ENCODE peak calls at places on chromosomes 6 and 20, in four cellular contexts. One of them, this sample, is unnamed.

GRCh38 chr6:169859401-169859977 is 108.1 kb downstream of the ERMARD start:
- DNase-seq in NCI-H82: no peak
- DNase-seq in astrocyte of the spinal cord: no peak
- DNase-seq in T-cell: no peak
- DNase-seq in this sample: no peak

GRCh38 chr20:5557123-5557522 is 193.1 kb upstream of the SHLD1 start:
- DNase-seq in NCI-H82: peak
- DNase-seq in astrocyte of the spinal cord: peak
- DNase-seq in T-cell: peak
- DNase-seq in this sample: peak

GRCh38 chr6:64712606-64713005 is 994.4 kb downstream of the EYS start:
- DNase-seq in NCI-H82: no peak
- DNase-seq in astrocyte of the spinal cord: peak
- DNase-seq in T-cell: no peak
- DNase-seq in this sample: no peak

GRCh38 chr20:2408111-2408510 is 27.4 kb downstream of the TGM6 start:
- DNase-seq in NCI-H82: no peak
- DNase-seq in astrocyte of the spinal cord: no peak
- DNase-seq in T-cell: no peak
- DNase-seq in this sample: no peak

GRCh38 chr6:8556370-8557018 is 121.1 kb upstream of the SLC35B3 start:
- DNase-seq in NCI-H82: peak
- DNase-seq in astrocyte of the spinal cord: peak
- DNase-seq in T-cell: no peak
- DNase-seq in this sample: peak

GRCh38 chr6:161076211-161076677 is 84.7 kb downstream of the MAP3K4 start:
- DNase-seq in NCI-H82: peak
- DNase-seq in astrocyte of the spinal cord: no peak
- DNase-seq in T-cell: peak
- DNase-seq in this sample: no peak

GRCh38 chr6:29142349-29142748 is 28.4 kb upstream of the OR2J2 start:
- DNase-seq in NCI-H82: no peak
- DNase-seq in astrocyte of the spinal cord: no peak
- DNase-seq in T-cell: no peak
- DNase-seq in this sample: no peak

GRCh38 chr6:34602318-34603111 is 46.4 kb upstream of the SPDEF start:
- DNase-seq in NCI-H82: peak
- DNase-seq in astrocyte of the spinal cord: peak
- DNase-seq in T-cell: no peak
- DNase-seq in this sample: no peak

GRCh38 chr20:10731190-10731955 is 57.6 kb upstream of the JAG1 start:
- DNase-seq in NCI-H82: no peak
- DNase-seq in astrocyte of the spinal cord: no peak
- DNase-seq in T-cell: no peak
- DNase-seq in this sample: peak

GRCh38 chr6:89369009-89369408 is 16.5 kb upstream of the UBE2J1 start:
- DNase-seq in NCI-H82: no peak
- DNase-seq in astrocyte of the spinal cord: peak
- DNase-seq in T-cell: no peak
- DNase-seq in this sample: no peak

GRCh38 chr6:11607381-11607780 is 69.8 kb downstream of the TMEM170B start:
- DNase-seq in NCI-H82: no peak
- DNase-seq in astrocyte of the spinal cord: no peak
- DNase-seq in T-cell: no peak
- DNase-seq in this sample: no peak

GRCh38 chr6:582370-582769 is 74.5 kb downstream of the HUS1B start:
- DNase-seq in NCI-H82: no peak
- DNase-seq in astrocyte of the spinal cord: peak
- DNase-seq in T-cell: no peak
- DNase-seq in this sample: no peak

GRCh38 chr6:149423946-149424440 is 23.9 kb downstream of the SUMO4 start:
- DNase-seq in NCI-H82: no peak
- DNase-seq in astrocyte of the spinal cord: no peak
- DNase-seq in T-cell: no peak
- DNase-seq in this sample: no peak

GRCh38 chr6:31007694-31008093 is 2.6 kb upstream of the MUC22 start:
- DNase-seq in NCI-H82: no peak
- DNase-seq in astrocyte of the spinal cord: peak
- DNase-seq in T-cell: no peak
- DNase-seq in this sample: peak

GRCh38 chr6:52138284-52138683 is 47.9 kb upstream of the IL17A start:
- DNase-seq in NCI-H82: no peak
- DNase-seq in astrocyte of the spinal cord: no peak
- DNase-seq in T-cell: no peak
- DNase-seq in this sample: no peak

This sample was measured in H4.